ENCODE peak calls at places on chromosome 19, in five cellular contexts. A is transverse colon, P is A549, Z is esophagus squamous epithelium, Y is K562. J is an unnamed sample.

GRCh38 chr19:33152178-33152577 is 20.3 kb downstream of the WDR88 start:
- DNase-seq in Y (no peak), A (no peak), Z (no peak), P (no peak), J (no peak)

GRCh38 chr19:17973759-17974158 is 6.9 kb downstream of the KCNN1 start:
- DNase-seq in P (no peak), Y (no peak), Z (no peak), A (no peak), J (no peak)

GRCh38 chr19:11268783-11269267 is 6.5 kb upstream of the DOCK6 start:
- DNase-seq in A (peak), P (peak), Z (no peak), Y (peak), J (peak)

GRCh38 chr19:29690842-29691241 is 24.2 kb downstream of the C19orf12 start:
- DNase-seq in Y (peak), P (peak), A (no peak), Z (no peak), J (no peak)

GRCh38 chr19:40923934-40924391 is 41.9 kb upstream of the CYP2A7 start:
- DNase-seq in P (peak), Y (no peak), Z (no peak), A (no peak), J (no peak)

GRCh38 chr19:42122691-42123607 is 9.3 kb downstream of the POU2F2 start:
- DNase-seq in A (no peak), Y (no peak), P (no peak), Z (no peak), J (no peak)

GRCh38 chr19:38849746-38850230 is at the start of gene HNRNPL:
- DNase-seq in Z (peak), Y (peak), A (peak), P (no peak), J (no peak)

GRCh38 chr19:10882108-10882457 is 10.7 kb downstream of the CARM1 start:
- DNase-seq in P (no peak), Z (no peak), A (no peak), Y (no peak), J (no peak)

GRCh38 chr19:16952046-16952445 is 63.2 kb downstream of the F2RL3 start:
- DNase-seq in P (no peak), Z (no peak), A (no peak), Y (no peak), J (no peak)

GRCh38 chr19:39542198-39542597 is 2.2 kb upstream of the EID2 start:
- DNase-seq in Y (no peak), Z (no peak), A (no peak), P (no peak), J (no peak)

GRCh38 chr19:10113964-10114650 is 2.6 kb downstream of the P2RY11 start:
- DNase-seq in P (no peak), Z (no peak), A (no peak), Y (peak), J (no peak)

GRCh38 chr19:47765522-47766358 is 12.8 kb upstream of the SELENOW start:
- DNase-seq in Z (no peak), Y (peak), A (peak), P (peak), J (no peak)

GRCh38 chr19:35742121-35742724 is at the start of gene IGFLR1:
- DNase-seq in A (peak), Y (no peak), Z (no peak), P (no peak), J (no peak)

GRCh38 chr19:6723108-6723618 is 2.7 kb upstream of the C3 start:
- DNase-seq in Z (no peak), Y (no peak), A (no peak), P (peak), J (peak)

GRCh38 chr19:13026478-13026999 is 31.3 kb downstream of the NFIX start:
- DNase-seq in A (peak), P (peak), Z (no peak), Y (no peak), J (no peak)

GRCh38 chr19:38455031-38455430 is 21.5 kb downstream of the RYR1 start:
- DNase-seq in A (no peak), Y (no peak), Z (no peak), P (no peak), J (no peak)

GRCh38 chr19:56258272-56258671 is 14.3 kb upstream of the EDDM13 start:
- DNase-seq in Z (no peak), Y (peak), A (no peak), P (no peak), J (no peak)

GRCh38 chr19:39916851-39917396 is 17.5 kb downstream of the FCGBP start:
- DNase-seq in Y (peak), Z (no peak), A (no peak), P (no peak), J (no peak)

GRCh38 chr19:51676566-51677083 is 16.5 kb upstream of the SPACA6 start:
- DNase-seq in Z (no peak), Y (no peak), A (no peak), P (no peak), J (no peak)

GRCh38 chr19:10294368-10294697 is 4.6 kb downstream of the ICAM5 start:
- DNase-seq in Z (no peak), Y (peak), P (no peak), A (peak), J (no peak)

GRCh38 chr19:30320466-30320865 is 51.7 kb upstream of the ZNF536 start:
- DNase-seq in A (no peak), Y (no peak), Z (no peak), P (no peak), J (no peak)

GRCh38 chr19:5839312-5840017 is at the start of gene FUT6:
- DNase-seq in Z (no peak), P (no peak), A (peak), Y (no peak), J (no peak)

GRCh38 chr19:29478578-29479565 is 46.9 kb upstream of the VSTM2B start:
- DNase-seq in A (no peak), Y (peak), P (peak), Z (no peak), J (no peak)

DNA sequence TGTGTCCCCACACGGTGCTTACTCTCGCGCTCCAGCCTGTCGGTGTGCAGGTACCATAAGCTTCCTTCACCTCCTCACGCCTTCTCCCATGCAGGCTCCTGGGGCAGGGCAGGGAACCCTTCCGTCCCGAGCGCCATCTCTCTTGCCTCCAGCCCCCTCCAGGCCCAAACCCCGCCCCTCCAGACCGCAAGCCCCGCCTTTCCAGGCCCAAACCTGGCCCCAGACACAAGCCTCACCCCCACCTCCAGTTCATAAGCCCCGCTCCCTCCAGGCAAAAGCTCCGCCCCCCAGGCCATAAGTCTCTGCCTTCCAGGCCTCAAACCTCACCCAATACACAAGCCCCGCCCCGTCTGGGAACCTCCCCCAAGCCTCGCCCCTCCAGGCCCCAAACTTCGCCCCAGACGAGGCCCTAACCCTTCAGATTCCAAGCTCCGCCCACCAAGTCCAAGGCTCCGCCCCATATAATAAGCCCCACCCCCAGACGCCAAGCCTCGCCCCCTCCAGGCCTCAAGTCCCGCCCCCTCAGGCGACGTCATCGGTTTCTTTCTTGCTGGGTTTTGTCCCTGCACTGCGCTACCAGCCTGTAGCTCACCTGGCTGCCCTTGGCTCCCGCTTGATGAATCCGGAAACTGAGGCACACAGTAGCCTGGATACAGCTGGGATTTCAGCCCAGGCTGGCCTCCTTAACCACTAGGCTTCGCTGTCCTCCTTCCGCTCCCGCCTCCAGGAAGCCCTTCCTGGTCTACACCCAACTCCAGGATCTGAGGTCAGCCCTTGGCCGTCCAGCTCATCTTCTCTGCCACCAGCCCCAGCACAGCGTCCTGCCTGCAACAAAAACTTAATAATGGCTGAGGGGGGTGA is 16.1 kb downstream of the MKNK2 start:
- DNase-seq in A (peak), P (peak), Y (peak), Z (no peak), J (no peak)
- TF ChIP-seq POLR2A in A (peak), P (no peak), Y (no peak), Z (no peak), J (no peak)

GRCh38 chr19:1221141-1221903 is 15.7 kb downstream of the STK11 start:
- DNase-seq in A (no peak), Z (no peak), P (peak), Y (no peak), J (no peak)
- TF ChIP-seq CTCF in A (peak), Z (peak), P (peak), Y (peak), J (no peak)

GRCh38 chr19:46101293-46101692 is 23.2 kb downstream of the IGFL3 start:
- DNase-seq in Z (no peak), P (no peak), A (no peak), Y (no peak), J (no peak)
- TF ChIP-seq POLR2A in Z (no peak), P (no peak), A (no peak), Y (no peak), J (no peak)

DNA sequence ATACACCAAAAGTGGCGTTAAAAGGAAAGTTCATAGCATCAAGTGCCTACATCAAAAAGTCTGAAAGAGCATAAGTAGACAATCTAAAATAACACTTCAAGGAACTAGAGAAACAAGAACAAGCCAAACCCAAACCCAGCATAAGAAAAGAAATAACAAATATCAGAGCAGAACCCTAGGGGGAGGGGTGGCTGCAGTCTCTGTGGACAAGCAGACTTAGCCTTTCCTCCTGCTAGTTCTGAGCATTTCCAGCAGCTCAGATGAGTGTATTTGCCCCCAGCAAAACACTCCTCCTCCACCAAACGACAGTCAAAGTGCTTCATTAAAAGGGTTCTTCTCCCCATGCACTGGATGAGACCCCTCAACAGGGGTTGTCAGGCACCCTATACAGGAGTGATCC is 7.1 kb upstream of the ZNF90 start:
- DNase-seq in P (no peak), Y (no peak), A (no peak), Z (no peak), J (no peak)
- TF ChIP-seq CTCF in P (no peak), Y (no peak), A (no peak), Z (no peak), J (no peak)

GRCh38 chr19:49908480-49909420 is 12.1 kb upstream of the IL4I1 start:
- DNase-seq in Z (no peak), A (no peak), Y (no peak), P (no peak), J (no peak)

GRCh38 chr19:49911381-49912145 is 14.9 kb upstream of the IL4I1 start:
- DNase-seq in Z (no peak), A (no peak), Y (no peak), P (no peak), J (no peak)

GRCh38 chr19:49907745-49908446 is 11.2 kb upstream of the IL4I1 start:
- DNase-seq in Y (no peak), Z (no peak), P (no peak), A (no peak), J (no peak)

GRCh38 chr19:49910179-49910578 is 13.5 kb upstream of the IL4I1 start:
- DNase-seq in Y (no peak), Z (no peak), A (no peak), P (no peak), J (no peak)

GRCh38 chr19:49906879-49907564 is 10.3 kb upstream of the IL4I1 start:
- DNase-seq in Z (no peak), P (no peak), A (no peak), Y (no peak), J (no peak)
- TF ChIP-seq POLR2A in Z (no peak), P (no peak), A (no peak), Y (peak), J (no peak)

DNA sequence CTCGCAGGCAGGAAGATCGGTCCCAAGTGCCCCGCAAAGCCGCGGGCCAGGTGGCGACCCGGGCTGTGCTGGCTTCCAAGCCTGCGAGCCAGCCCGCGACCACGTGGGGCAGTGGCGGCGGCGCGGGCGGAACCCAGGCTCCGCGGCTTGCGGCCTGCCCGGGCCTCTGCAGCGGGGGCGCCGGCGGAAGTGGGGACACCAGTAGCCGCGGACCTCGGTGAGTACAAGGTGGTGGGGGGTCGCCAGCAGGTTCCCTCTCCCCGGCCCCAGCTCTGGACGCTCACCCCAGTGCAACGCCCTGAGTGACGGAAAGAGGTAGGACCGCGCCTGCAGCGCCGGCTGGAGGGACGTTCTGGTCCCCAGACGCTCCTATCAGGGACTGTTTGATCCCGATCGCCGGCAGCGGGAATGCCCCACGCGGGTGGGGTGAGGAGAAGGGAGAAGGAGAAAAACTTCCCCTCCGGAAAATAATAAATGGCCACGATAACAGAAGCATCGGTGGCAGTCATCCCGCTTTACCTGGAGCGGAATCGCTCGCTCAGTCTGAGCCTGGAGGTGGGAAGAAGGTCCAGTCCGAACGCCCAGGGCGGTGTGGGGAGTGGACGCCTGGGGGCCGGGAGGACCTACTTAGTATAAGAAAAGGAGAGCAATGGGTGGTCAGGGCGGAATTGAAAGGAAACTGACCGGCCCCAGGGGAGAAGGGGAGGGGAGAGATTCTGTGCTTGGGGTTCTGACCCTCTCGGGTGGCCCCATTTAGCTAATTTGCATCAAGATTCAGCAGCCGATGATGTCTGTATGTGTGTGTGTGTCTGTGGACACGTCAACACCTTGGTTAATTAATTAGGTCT is at the start of gene GEMIN7:
- DNase-seq in Z (no peak), Y (peak), P (peak), A (peak), J (peak)
- TF ChIP-seq CTCF in Z (peak), Y (peak), P (no peak), A (no peak), J (peak)

GRCh38 chr19:49637865-49638350 is 2.0 kb downstream of the RRAS start:
- DNase-seq in Y (peak), Z (no peak), P (peak), A (peak), J (peak)
- TF ChIP-seq POLR2A in Y (no peak), Z (no peak), P (no peak), A (peak), J (no peak)

J was measured in breast epithelium.